ENCODE peak calls at places on chromosomes 7 and 10, in ten cellular contexts. Z, R, E, S, C, A, M, F, V and W are unnamed samples.

GRCh38 chr7:131911112-131911511 is 354.7 kb upstream of the PODXL start:
- DNase-seq in M (no peak), V (no peak), R (no peak), Z (no peak), A (no peak), F (no peak), S (no peak), C (peak), E (no peak), W (no peak)

GRCh38 chr7:20438665-20439376 is 108.1 kb downstream of the ITGB8 start:
- DNase-seq in F (no peak), M (no peak), A (no peak), E (no peak), V (peak), R (no peak), Z (no peak), C (no peak), S (no peak), W (no peak)

GRCh38 chr10:8418631-8419030 is 364.1 kb downstream of the GATA3 start:
- DNase-seq in A (no peak), V (no peak), R (no peak), C (no peak), F (peak), M (peak), E (no peak), Z (no peak), S (no peak), W (no peak)

GRCh38 chr10:123583639-123584418 is 82.3 kb upstream of the GPR26 start:
- DNase-seq in Z (peak), S (peak), F (peak), C (peak), R (peak), V (peak), M (peak), A (peak), E (no peak), W (peak)

GRCh38 chr10:121956111-121957061 is 18.6 kb downstream of the NSMCE4A start:
- DNase-seq in V (no peak), M (no peak), E (no peak), R (no peak), S (no peak), C (no peak), A (no peak), F (peak), Z (peak), W (no peak)

GRCh38 chr7:109092268-109092667 is 522.6 kb downstream of the DNAJB9 start:
- DNase-seq in V (no peak), C (no peak), A (no peak), E (no peak), Z (no peak), M (no peak), R (no peak), F (no peak), S (no peak), W (no peak)

GRCh38 chr10:104767282-104767681 is 126.2 kb downstream of the SORCS3 start:
- DNase-seq in F (no peak), M (no peak), Z (no peak), A (no peak), R (no peak), E (no peak), S (no peak), V (no peak), C (no peak), W (no peak)

GRCh38 chr7:134532155-134533089 is 5.1 kb downstream of the AKR1B10 start:
- DNase-seq in F (no peak), S (no peak), C (no peak), V (no peak), E (no peak), M (no peak), A (no peak), Z (peak), R (no peak), W (no peak)

GRCh38 chr10:122072491-122072890 is 83.5 kb downstream of the TACC2 start:
- DNase-seq in S (no peak), A (no peak), E (no peak), C (no peak), Z (no peak), F (no peak), V (no peak), R (no peak), M (no peak), W (no peak)

GRCh38 chr7:42097756-42098155 is 139.3 kb downstream of the GLI3 start:
- DNase-seq in R (no peak), Z (peak), A (no peak), F (peak), M (peak), C (no peak), V (no peak), S (no peak), E (no peak), W (no peak)

GRCh38 chr10:119286516-119286915 is 79.1 kb downstream of the GRK5 start:
- DNase-seq in R (no peak), C (no peak), A (no peak), Z (no peak), V (no peak), M (no peak), F (no peak), E (no peak), S (no peak), W (no peak)

GRCh38 chr7:97770845-97771244 is 39.0 kb downstream of the TAC1 start:
- DNase-seq in E (no peak), F (no peak), V (no peak), M (no peak), A (no peak), S (no peak), Z (peak), C (no peak), R (no peak), W (no peak)

GRCh38 chr10:77501846-77502251 is 135.8 kb downstream of the KCNMA1 start:
- DNase-seq in A (no peak), V (no peak), Z (peak), S (no peak), R (no peak), E (no peak), C (no peak), M (no peak), F (peak), W (no peak)

GRCh38 chr10:84820121-84820520 is 491.7 kb downstream of the CCSER2 start:
- DNase-seq in R (no peak), V (no peak), A (no peak), F (no peak), Z (peak), C (no peak), M (no peak), E (no peak), S (no peak), W (no peak)

GRCh38 chr10:4344544-4344994 is 481.4 kb upstream of the AKR1E2 start:
- DNase-seq in R (peak), C (no peak), M (peak), V (no peak), A (no peak), F (peak), S (no peak), Z (peak), E (no peak), W (peak)

GRCh38 chr7:115113776-115114175 is 191.9 kb downstream of the MDFIC start:
- DNase-seq in F (no peak), E (no peak), C (no peak), S (no peak), A (no peak), R (no peak), V (no peak), M (no peak), Z (no peak), W (no peak)

GRCh38 chr7:112399501-112399900 is 50.8 kb upstream of the IFRD1 start:
- DNase-seq in E (no peak), M (no peak), F (peak), A (no peak), S (no peak), R (no peak), Z (no peak), V (no peak), C (no peak), W (no peak)

GRCh38 chr10:128011059-128011979 is 104.4 kb downstream of the PTPRE start:
- DNase-seq in C (peak), V (peak), E (peak), R (peak), A (peak), M (no peak), Z (peak), F (peak), S (peak), W (peak)

GRCh38 chr10:110348351-110348750 is 43.6 kb upstream of the SMNDC1 start:
- DNase-seq in E (no peak), V (no peak), Z (no peak), F (no peak), A (no peak), S (no peak), R (no peak), M (no peak), C (no peak), W (no peak)

GRCh38 chr7:35019801-35020200 is 17.5 kb downstream of the DPY19L1 start:
- DNase-seq in C (no peak), A (no peak), Z (no peak), F (no peak), E (no peak), V (no peak), M (no peak), S (no peak), R (no peak), W (no peak)

GRCh38 chr7:22094413-22095304 is 149.0 kb upstream of the CDCA7L start:
- DNase-seq in V (no peak), F (no peak), E (no peak), C (no peak), Z (no peak), S (no peak), M (peak), A (no peak), R (no peak), W (no peak)

GRCh38 chr7:76303829-76304505 is 1.5 kb downstream of the HSPB1 start:
- DNase-seq in E (no peak), C (no peak), V (no peak), A (no peak), Z (peak), F (peak), M (no peak), S (no peak), R (peak), W (no peak)

GRCh38 chr10:43111101-43111500 is 27.1 kb upstream of the CSGALNACT2 start:
- DNase-seq in V (no peak), F (no peak), C (no peak), M (no peak), R (no peak), Z (no peak), E (no peak), S (no peak), A (no peak), W (no peak)